ENCODE peak calls at places on chromosomes 2 and 18, in ten cellular contexts. B, T, F, R, M, L, P, V, U and N are unnamed samples.

GRCh38 chr2:121532347-121532766 is 1.7 kb downstream of the RNU4ATAC start:
- DNase-seq in B (no peak), T (no peak), F (no peak), R (no peak), M (peak; percentile 62), L (no peak), P (peak; percentile 28), V (no peak), U (no peak), N (no peak)

GRCh38 chr2:241569831-241570281 is 11.3 kb downstream of the BOK start:
- DNase-seq in B (no peak), T (no peak), F (no peak), R (no peak), M (no peak), L (no peak), P (no peak), V (no peak), U (no peak), N (no peak)

GRCh38 chr2:39437522-39438296 is 624 bp upstream of the MAP4K3 start:
- DNase-seq in B (peak; percentile 13), T (peak; percentile 68), F (peak; percentile 51), R (no peak), M (peak; percentile 40), L (no peak), P (no peak), V (no peak), U (no peak), N (no peak)

GRCh38 chr2:208249241-208249640 is 5.6 kb downstream of the IDH1 start:
- DNase-seq in B (no peak), T (no peak), F (no peak), R (no peak), M (no peak), L (no peak), P (no peak), V (no peak), U (no peak), N (no peak)

GRCh38 chr2:171550613-171551012 is 28.3 kb downstream of the CYBRD1 start:
- DNase-seq in B (no peak), T (no peak), F (no peak), R (peak; percentile 66), M (peak; percentile 19), L (no peak), P (no peak), V (no peak), U (no peak), N (no peak)

GRCh38 chr2:96325884-96326255 is 753 bp downstream of the ITPRIPL1 start:
- DNase-seq in B (no peak), T (no peak), F (peak; percentile 73), R (no peak), M (no peak), L (no peak), P (no peak), V (no peak), U (no peak), N (no peak)

GRCh38 chr2:113128386-113128664 is 927 bp downstream of the IL1RN start:
- DNase-seq in B (no peak), T (no peak), F (no peak), R (no peak), M (no peak), L (no peak), P (no peak), V (no peak), U (no peak), N (no peak)

GRCh38 chr2:107635883-107636282 is 190.8 kb upstream of the RGPD4 start:
- DNase-seq in B (no peak), T (no peak), F (no peak), R (peak; percentile 81), M (peak; percentile 44), L (peak; percentile 62), P (peak; percentile 94), V (no peak), U (no peak), N (peak; percentile 23)

GRCh38 chr2:86142737-86143257 is 36.8 kb downstream of the PTCD3 start:
- DNase-seq in B (no peak), T (no peak), F (no peak), R (no peak), M (no peak), L (no peak), P (no peak), V (no peak), U (no peak), N (no peak)

GRCh38 chr18:11663630-11664029 is 25.4 kb upstream of the GNAL start:
- DNase-seq in B (no peak), T (no peak), F (no peak), R (no peak), M (no peak), L (no peak), P (no peak), V (no peak), U (no peak), N (no peak)

GRCh38 chr2:107625982-107626381 is 200.7 kb upstream of the RGPD4 start:
- DNase-seq in B (no peak), T (no peak), F (no peak), R (no peak), M (no peak), L (no peak), P (no peak), V (no peak), U (no peak), N (no peak)

GRCh38 chr2:108417254-108417653 is 31.8 kb upstream of the GCC2 start:
- DNase-seq in B (no peak), T (no peak), F (no peak), R (no peak), M (no peak), L (no peak), P (peak; percentile 39), V (no peak), U (no peak), N (no peak)